ENCODE peak calls at places on chromosomes 13 and 19, in seven cellular contexts. P, O, Z, A, M, U and K are unnamed samples. For H3K4me1, the result is how much of the 10 kb centered on the place peaks cover.

GRCh38 chr19:55041244-55041626 is 3.2 kb upstream of the GP6 start:
- DNase-seq in P (no peak), O (no peak), Z (no peak), A (no peak), M (no peak), U (no peak), K (peak)

GRCh38 chr13:65959305-65959704 is 1270.8 kb downstream of the PCDH9 start:
- DNase-seq in P (no peak), O (no peak), Z (no peak), A (peak), M (peak), U (no peak), K (no peak)

GRCh38 chr13:77833331-77833863 is 85.2 kb downstream of the EDNRB start:
- DNase-seq in P (no peak), O (no peak), Z (no peak), A (peak), M (peak), U (no peak), K (no peak)

GRCh38 chr19:16876904-16877361 is 11.9 kb upstream of the F2RL3 start:
- DNase-seq in P (no peak), O (no peak), Z (peak), A (peak), M (peak), U (no peak), K (no peak)

GRCh38 chr19:33767898-33768413 is 28.7 kb upstream of the KCTD15 start:
- DNase-seq in P (peak), O (no peak), Z (peak), A (peak), M (no peak), U (peak), K (no peak)

GRCh38 chr13:28273919-28274318 is 135.6 kb downstream of the PAN3 start:
- DNase-seq in P (peak), O (no peak), Z (peak), A (no peak), M (no peak), U (peak), K (no peak)

GRCh38 chr13:92221916-92222315 is 823.5 kb downstream of the GPC5 start:
- DNase-seq in P (peak), O (no peak), Z (no peak), A (peak), M (no peak), U (no peak), K (no peak)

GRCh38 chr19:48798937-48799336 is 11.9 kb downstream of the BCAT2 start:
- DNase-seq in P (peak), O (no peak), Z (peak), A (peak), M (no peak), U (peak), K (no peak)

GRCh38 chr13:113742000-113742441 is 17.0 kb upstream of the TMEM255B start:
- DNase-seq in P (peak), O (peak), Z (no peak), A (peak), M (no peak), U (peak), K (peak)

GRCh38 chr13:71663431-71663830 is 203.6 kb downstream of the DACH1 start:
- DNase-seq in P (no peak), O (no peak), Z (no peak), A (peak), M (peak), U (no peak), K (no peak)

GRCh38 chr19:18733196-18733647 is 49.7 kb downstream of the CRTC1 start:
- DNase-seq in P (no peak), O (no peak), Z (no peak), A (peak), M (peak), U (no peak), K (peak)

DNA sequence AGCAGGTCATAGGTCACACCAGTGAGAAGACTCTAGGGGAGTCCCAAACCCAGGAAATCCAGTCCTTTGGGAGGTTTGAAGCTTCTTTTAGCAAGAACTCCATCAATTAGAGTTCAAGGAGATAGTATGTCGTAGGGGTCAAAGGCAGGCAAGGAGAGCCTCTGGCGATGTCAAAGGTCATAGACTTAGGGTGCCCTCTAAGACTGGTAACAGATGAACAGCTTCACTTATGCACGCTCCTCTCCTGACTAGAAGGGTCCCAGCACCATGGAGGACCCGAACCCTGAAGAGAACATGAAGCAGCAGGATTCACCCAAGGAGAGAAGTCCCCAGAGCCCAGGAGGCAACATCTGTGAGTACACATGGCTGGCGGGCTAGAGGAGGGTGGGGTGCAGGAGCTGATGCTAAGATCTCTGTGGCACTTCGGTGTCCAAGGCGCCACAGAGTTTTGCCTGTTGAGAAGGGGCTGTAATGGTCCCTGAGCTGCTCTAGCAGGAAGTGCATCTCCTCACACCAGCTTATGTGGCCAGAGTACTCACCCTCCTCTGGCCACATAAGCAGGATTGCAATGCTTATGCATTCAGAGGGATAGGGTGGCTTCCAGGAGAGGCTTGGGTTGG is 557 bp downstream of the ZNF576 start:
- DNase-seq in P (no peak), O (no peak), Z (no peak), A (peak), M (no peak), U (no peak), K (no peak)
- H3K27ac ChIP-seq in P (no peak), O (peak), Z (peak), A (peak), M (peak), U (peak), K (peak)

GRCh38 chr19:5593245-5593962 is 25.7 kb upstream of the TINCR start:
- DNase-seq in P (no peak), O (no peak), Z (no peak), A (no peak), M (no peak), U (no peak), K (peak)

GRCh38 chr19:5595745-5596144 is 26.8 kb downstream of the SAFB2 start:
- DNase-seq in P (no peak), O (no peak), Z (no peak), A (no peak), M (no peak), U (no peak), K (no peak)

GRCh38 chr19:5594521-5594950 is 26.8 kb upstream of the TINCR start:
- DNase-seq in P (no peak), O (no peak), Z (no peak), A (no peak), M (no peak), U (no peak), K (no peak)

GRCh38 chr19:5593963-5594255 is 26.2 kb upstream of the TINCR start:
- DNase-seq in P (no peak), O (no peak), Z (no peak), A (no peak), M (no peak), U (no peak), K (peak)

DNA sequence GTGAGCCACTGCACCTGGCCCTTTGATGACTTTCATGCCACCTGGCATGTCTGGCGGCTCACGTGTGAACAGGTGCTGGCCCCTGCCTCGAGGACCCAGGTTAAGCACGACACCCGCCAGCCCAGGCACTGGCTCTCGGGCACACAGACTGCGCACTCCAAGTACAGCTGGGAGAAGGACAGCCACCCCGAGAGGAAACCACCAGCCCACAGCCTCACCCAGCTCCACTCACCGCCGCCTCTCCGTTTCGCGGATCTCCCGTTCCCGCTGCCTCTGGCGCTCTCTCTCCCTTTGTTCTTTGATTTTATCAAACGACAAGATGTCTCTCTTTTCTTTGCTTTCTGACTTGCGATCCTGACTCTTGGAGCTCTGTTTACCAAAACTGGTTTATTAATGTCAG is 27.4 kb upstream of the TINCR start:
- DNase-seq in P (no peak), O (no peak), Z (no peak), A (no peak), M (no peak), U (no peak), K (peak)
- H3K9ac ChIP-seq in P (no peak), O (no peak), Z (no peak), A (no peak), M (no peak), U (no peak), K (no peak)

GRCh38 chr19:46620267-46620666 is 4.6 kb downstream of the PTGIR start:
- DNase-seq in P (no peak), O (no peak), Z (no peak), A (no peak), M (no peak), U (no peak), K (no peak)
- H3K4me1 ChIP-seq in P (under half), O (under half), Z (under half), A (under half), M (under half), U (under half), K (under half)

DNA sequence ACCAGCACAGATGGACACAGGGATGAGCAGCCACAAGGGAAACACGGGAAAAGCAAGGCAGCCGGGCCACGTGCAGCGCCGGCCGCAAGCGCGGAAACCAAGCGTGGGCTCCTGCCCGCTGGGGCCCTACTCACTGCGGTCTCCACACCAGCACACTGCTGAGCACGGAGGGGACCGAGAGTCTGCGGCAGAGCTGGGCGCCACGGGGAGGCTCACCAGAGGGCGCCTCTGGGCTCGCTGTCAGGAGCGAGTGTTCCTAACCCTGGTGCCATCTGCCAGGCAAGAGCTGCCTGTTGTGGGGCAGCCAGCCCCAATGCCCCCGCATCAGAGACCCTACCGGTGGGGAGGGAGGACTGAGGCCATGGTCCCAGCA is 26.5 kb downstream of the MPND start:
- DNase-seq in P (peak), O (peak), Z (peak), A (peak), M (no peak), U (peak), K (peak)
- H3K27ac ChIP-seq in P (peak), O (peak), Z (peak), A (peak), M (no peak), U (peak), K (peak)

GRCh38 chr19:1263198-1263597 is 5.9 kb upstream of the CIRBP start:
- DNase-seq in P (no peak), O (no peak), Z (no peak), A (no peak), M (no peak), U (no peak), K (peak)

GRCh38 chr19:1260749-1261511 is 8.2 kb upstream of the CIRBP start:
- DNase-seq in P (peak), O (peak), Z (peak), A (peak), M (peak), U (peak), K (peak)

GRCh38 chr19:1261512-1261862 is 7.6 kb upstream of the CIRBP start:
- DNase-seq in P (peak), O (no peak), Z (no peak), A (no peak), M (no peak), U (peak), K (peak)

GRCh38 chr19:1261863-1262686 is 7.1 kb upstream of the CIRBP start:
- DNase-seq in P (no peak), O (peak), Z (no peak), A (peak), M (peak), U (peak), K (peak)

DNA sequence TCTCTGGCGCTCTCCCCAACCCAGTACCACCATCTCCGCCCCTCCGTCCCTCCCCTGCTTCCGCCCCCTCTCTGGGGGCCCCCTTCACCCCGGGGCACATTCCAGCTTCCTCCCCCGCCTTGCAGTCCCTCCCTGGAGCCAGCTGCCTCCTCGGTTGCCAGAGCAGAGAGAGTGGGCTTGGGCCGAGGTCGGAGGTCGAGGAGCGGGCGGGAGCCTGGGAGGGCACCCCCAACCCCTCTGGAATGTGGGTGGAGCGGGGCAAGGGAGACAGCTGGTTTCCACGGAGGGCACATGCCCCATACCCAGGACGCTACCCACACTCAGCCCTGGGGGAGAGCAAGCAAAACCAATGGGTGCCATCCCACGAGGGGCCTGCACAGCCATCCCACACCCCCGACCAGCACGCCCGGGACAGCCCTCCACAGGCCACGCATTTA is 6.4 kb upstream of the CIRBP start:
- DNase-seq in P (no peak), O (no peak), Z (no peak), A (no peak), M (no peak), U (no peak), K (peak)
- H3K9ac ChIP-seq in P (peak), O (peak), Z (no peak), A (peak), M (peak), U (no peak), K (no peak)